ENCODE peak calls at places on chromosomes 12 and 14, in ten cellular contexts. S is iPS-NIHi11; Y is skeletal muscle cell; Q is T-helper 2 cell; D is T-helper 1 cell; B is stimulated activated CD4-positive, alpha-beta T cell treated with anti-CD3 and anti-CD28 coated beads, Interleukin-2, amount 100 ng/mL, for 48 hours; Z is G401; G is upper lobe of right lung; R is GM19239; T is suprapubic skin. N is an unnamed sample.

GRCh38 chr14:22386924-22387775 is 201.9 kb downstream of the DAD1 start:
- DNase-seq in S (peak; percentile 92), Y (no peak), Q (no peak), D (no peak), B (no peak), Z (peak; percentile 85), G (no peak), R (peak; percentile 31), T (peak; percentile 76), N (peak; percentile 84)

GRCh38 chr14:104681689-104682074 is 7.7 kb upstream of the INF2 start:
- DNase-seq in S (peak; percentile 76), Y (peak; percentile 41), Q (no peak), D (no peak), B (no peak), Z (peak; percentile 55), G (peak; percentile 87), R (no peak), T (peak; percentile 85), N (peak; percentile 87)

GRCh38 chr12:54598966-54599365 is 10.5 kb upstream of the PPP1R1A start:
- DNase-seq in S (no peak), Y (no peak), Q (no peak), D (no peak), B (no peak), Z (no peak), G (no peak), R (no peak), T (no peak), N (no peak)

GRCh38 chr14:102654298-102654697 is 61.8 kb downstream of the RCOR1 start:
- DNase-seq in S (no peak), Y (no peak), Q (peak; percentile 5), D (no peak), B (peak; percentile 19), Z (no peak), G (no peak), R (no peak), T (no peak), N (no peak)

GRCh38 chr14:66473223-66473622 is 12.9 kb upstream of the CCDC196 start:
- DNase-seq in S (no peak), Y (no peak), Q (no peak), D (no peak), B (no peak), Z (no peak), G (no peak), R (no peak), T (no peak), N (no peak)

GRCh38 chr12:101552277-101552676 is 42.5 kb upstream of the MYBPC1 start:
- DNase-seq in S (no peak), Y (peak; percentile 26), Q (no peak), D (no peak), B (no peak), Z (no peak), G (no peak), R (no peak), T (no peak), N (no peak)

GRCh38 chr12:42306297-42306696 is 19.6 kb downstream of the ZCRB1 start:
- DNase-seq in S (no peak), Y (no peak), Q (no peak), D (no peak), B (no peak), Z (no peak), G (no peak), R (no peak), T (no peak), N (no peak)

GRCh38 chr14:49970474-49971147 is 77.7 kb downstream of the ARF6 start:
- DNase-seq in S (no peak), Y (peak; percentile 36), Q (no peak), D (no peak), B (no peak), Z (no peak), G (no peak), R (no peak), T (no peak), N (peak; percentile 43)

GRCh38 chr12:47867496-47867941 is 37.3 kb downstream of the VDR start:
- DNase-seq in S (no peak), Y (peak; percentile 86), Q (no peak), D (no peak), B (peak; percentile 48), Z (no peak), G (no peak), R (no peak), T (no peak), N (no peak)

GRCh38 chr14:81408595-81408994 is 8.5 kb upstream of the STON2 start:
- DNase-seq in S (peak; percentile 31), Y (no peak), Q (no peak), D (no peak), B (no peak), Z (no peak), G (no peak), R (no peak), T (no peak), N (no peak)

GRCh38 chr12:107091381-107091780 is 2.0 kb downstream of the CRY1 start:
- DNase-seq in S (no peak), Y (no peak), Q (no peak), D (no peak), B (no peak), Z (peak; percentile 52), G (no peak), R (no peak), T (no peak), N (no peak)

GRCh38 chr12:93571854-93572711 is at the start of gene SOCS2:
- DNase-seq in S (peak; percentile 50), Y (no peak), Q (no peak), D (no peak), B (peak; percentile 7), Z (no peak), G (peak; percentile 73), R (no peak), T (no peak), N (no peak)

GRCh38 chr14:106506901-106507305 is 980.5 kb downstream of the TMEM121 start:
- DNase-seq in S (no peak), Y (no peak), Q (no peak), D (peak; percentile 31), B (no peak), Z (no peak), G (no peak), R (no peak), T (no peak), N (no peak)

GRCh38 chr12:21451529-21451928 is 14.1 kb downstream of the PYROXD1 start:
- DNase-seq in S (peak; percentile 8), Y (no peak), Q (no peak), D (no peak), B (no peak), Z (no peak), G (no peak), R (no peak), T (no peak), N (no peak)

GRCh38 chr12:131949431-131950181 is at the start of gene EP400:
- DNase-seq in S (peak; percentile 98), Y (peak; percentile 73), Q (peak; percentile 91), D (peak; percentile 96), B (peak; percentile 95), Z (peak; percentile 85), G (peak; percentile 99), R (peak; percentile 96), T (peak; percentile 97), N (peak; percentile 79)

GRCh38 chr12:66709893-66710292 is 31.0 kb upstream of the GRIP1 start:
- DNase-seq in S (no peak), Y (no peak), Q (no peak), D (no peak), B (no peak), Z (no peak), G (no peak), R (no peak), T (no peak), N (no peak)

GRCh38 chr14:100536141-100536540 is 51.1 kb downstream of the BEGAIN start:
- DNase-seq in S (no peak), Y (no peak), Q (no peak), D (no peak), B (no peak), Z (no peak), G (peak; percentile 33), R (peak; percentile 1), T (peak; percentile 35), N (no peak)

GRCh38 chr14:21902561-21903199 is 229.1 kb upstream of the OR4E1 start:
- DNase-seq in S (no peak), Y (no peak), Q (peak; percentile 17), D (no peak), B (no peak), Z (no peak), G (no peak), R (no peak), T (no peak), N (peak; percentile 71)

GRCh38 chr12:28130625-28131598 is 59.3 kb upstream of the CCDC91 start:
- DNase-seq in S (no peak), Y (peak; percentile 99), Q (no peak), D (no peak), B (no peak), Z (no peak), G (no peak), R (no peak), T (no peak), N (no peak)

N was measured in pons.